ENCODE peak calls at places on chromosomes 16 and 17, in eight cellular contexts. Q, C, W, M, O, H, E and L are unnamed samples.

GRCh38 chr17:78381601-78382168 is 3.2 kb downstream of the PGS1 start:
- DNase-seq in Q (no peak), M (peak; percentile 84), H (no peak), E (peak; percentile 80), W (no peak), C (no peak), O (peak; percentile 47), L (no peak)

GRCh38 chr17:75902406-75902805 is 2.3 kb downstream of the MRPL38 start:
- DNase-seq in C (no peak), M (no peak), E (no peak), O (peak; percentile 30), H (no peak), Q (no peak), W (no peak), L (no peak)

GRCh38 chr16:81497690-81498089 is 53.1 kb downstream of the CMIP start:
- DNase-seq in O (peak; percentile 56), H (no peak), C (no peak), W (no peak), M (peak; percentile 79), Q (peak; percentile 17), E (no peak), L (no peak)

GRCh38 chr17:44775838-44776621 is 17.2 kb downstream of the ADAM11 start:
- DNase-seq in W (no peak), E (no peak), O (peak; percentile 86), M (peak; percentile 77), H (peak; percentile 69), Q (no peak), C (no peak), L (no peak)

GRCh38 chr17:12940699-12941098 is 77.1 kb downstream of the ELAC2 start:
- DNase-seq in M (no peak), W (no peak), Q (no peak), H (no peak), C (no peak), O (no peak), E (no peak), L (no peak)

GRCh38 chr16:48373258-48374050 is 11.8 kb downstream of the SIAH1 start:
- DNase-seq in M (no peak), O (no peak), H (no peak), C (no peak), W (no peak), E (no peak), Q (no peak), L (no peak)

GRCh38 chr17:21002309-21003006 is 40.4 kb downstream of the USP22 start:
- DNase-seq in H (no peak), Q (peak; percentile 1), W (no peak), E (no peak), M (no peak), C (no peak), O (no peak), L (no peak)

GRCh38 chr17:62130739-62131138 is 65.7 kb upstream of the MED13 start:
- DNase-seq in W (no peak), C (no peak), E (no peak), H (no peak), Q (no peak), O (no peak), M (no peak), L (no peak)

GRCh38 chr16:65494080-65494479 is 372.2 kb upstream of the CDH11 start:
- DNase-seq in C (no peak), W (no peak), O (no peak), H (no peak), E (no peak), M (no peak), Q (no peak), L (no peak)

GRCh38 chr16:57349212-57350031 is 9.2 kb upstream of the CCL22 start:
- DNase-seq in Q (no peak), C (no peak), W (no peak), M (no peak), O (no peak), E (no peak), H (no peak), L (no peak)

GRCh38 chr16:85615014-85615851 is 2.1 kb downstream of the GSE1 start:
- DNase-seq in C (no peak), E (peak; percentile 60), O (no peak), W (peak; percentile 86), M (peak; percentile 95), H (peak; percentile 96), Q (peak; percentile 52), L (peak; percentile 56)

GRCh38 chr17:79789943-79790804 is 6.7 kb downstream of the CBX8 start:
- DNase-seq in C (no peak), M (no peak), E (no peak), Q (peak; percentile 55), W (peak; percentile 84), O (peak; percentile 98), H (peak; percentile 66), L (no peak)

GRCh38 chr17:15454328-15454727 is 13.1 kb downstream of the CDRT4 start:
- DNase-seq in H (no peak), C (no peak), M (no peak), O (no peak), Q (no peak), W (no peak), E (no peak), L (no peak)

GRCh38 chr17:3972281-3972731 is 8.1 kb upstream of the ATP2A3 start:
- DNase-seq in Q (no peak), O (peak; percentile 10), H (peak; percentile 47), W (no peak), C (no peak), M (no peak), E (no peak), L (no peak)

GRCh38 chr16:67158637-67159600 is 790 bp downstream of the TRADD start:
- DNase-seq in O (peak; percentile 97), H (peak; percentile 76), C (peak; percentile 56), Q (no peak), M (peak; percentile 54), W (peak; percentile 70), E (peak; percentile 63), L (peak; percentile 36)

GRCh38 chr16:4846503-4846900 is 586 bp downstream of the GLYR1 start:
- DNase-seq in E (peak; percentile 90), H (peak; percentile 79), W (peak; percentile 72), O (peak; percentile 86), Q (peak; percentile 48), C (peak; percentile 63), M (peak; percentile 61), L (peak; percentile 31)

GRCh38 chr17:9644910-9645751 is at the start of gene USP43:
- DNase-seq in Q (peak; percentile 15), W (peak; percentile 41), M (peak; percentile 85), E (peak; percentile 50), C (no peak), O (peak; percentile 78), H (peak; percentile 86), L (no peak)

GRCh38 chr17:44334315-44335181 is 9.9 kb upstream of the SLC25A39 start:
- DNase-seq in O (peak; percentile 38), Q (no peak), W (no peak), C (no peak), E (no peak), M (no peak), H (no peak), L (no peak)

GRCh38 chr16:26189496-26190005 is 497.8 kb downstream of the HS3ST4 start:
- DNase-seq in H (no peak), O (no peak), W (no peak), E (no peak), C (no peak), M (no peak), Q (no peak), L (no peak)

GRCh38 chr16:81397879-81398516 is 46.6 kb upstream of the CMIP start:
- DNase-seq in H (no peak), E (no peak), W (no peak), M (no peak), C (no peak), Q (no peak), O (no peak), L (no peak)

GRCh38 chr17:43517161-43517560 is 29.0 kb downstream of the ETV4 start:
- DNase-seq in H (no peak), W (no peak), C (no peak), M (no peak), Q (no peak), O (peak; percentile 73), E (no peak), L (no peak)

DNA sequence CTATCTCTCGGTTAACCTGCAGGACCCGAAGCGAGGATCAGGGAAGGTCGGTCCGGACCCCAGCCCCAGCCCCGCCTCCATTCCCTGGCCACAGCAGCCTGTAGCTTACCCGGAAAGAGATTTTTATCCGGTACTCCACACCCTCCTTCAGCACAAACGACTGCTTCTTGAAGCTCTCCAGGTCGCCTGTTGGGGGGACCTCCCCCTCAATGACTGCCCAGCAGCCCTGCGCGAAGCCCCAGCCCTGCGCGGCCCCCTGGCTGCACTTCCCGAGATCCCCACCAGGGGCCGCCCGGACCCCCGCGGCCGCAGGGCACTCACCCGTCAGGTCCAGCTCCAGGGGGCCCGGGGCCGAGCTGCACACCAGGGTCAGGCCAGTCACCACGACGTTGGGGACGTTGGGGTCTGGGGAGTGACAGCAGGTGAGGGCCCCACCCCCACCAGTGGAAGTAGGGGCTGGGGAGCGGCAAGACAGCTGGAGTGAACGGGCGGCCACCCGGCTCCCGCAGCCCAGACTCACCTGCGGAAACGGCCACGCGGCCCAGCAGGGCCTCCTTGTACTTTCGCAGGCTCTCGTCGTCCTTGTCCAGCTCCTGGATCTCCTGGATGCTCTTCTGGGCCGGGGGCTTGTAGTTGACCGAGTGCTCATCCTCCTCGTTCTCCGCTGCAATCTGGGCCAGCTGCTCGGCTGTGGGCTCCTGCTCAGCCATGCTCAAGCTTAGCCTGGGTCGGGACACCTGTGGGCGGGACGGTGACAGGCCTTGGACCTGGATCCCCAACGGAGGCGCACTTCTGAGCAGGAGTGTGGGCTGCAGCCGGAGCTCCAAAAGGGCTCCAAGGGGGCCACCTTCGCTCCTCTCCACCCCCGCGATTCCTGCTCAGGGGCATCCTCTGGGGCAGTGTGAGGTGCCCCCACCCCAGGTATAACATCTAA is 1.6 kb downstream of the ARHGDIA start:
- DNase-seq in E (peak; percentile 70), H (peak; percentile 66), C (no peak), M (peak; percentile 58), O (peak; percentile 95), Q (peak; percentile 57), W (peak; percentile 68), L (no peak)
- H3K4me1 ChIP-seq in E (peaks cover 58% of the 10 kb centered on the region), H (peaks cover 12% of the 10 kb centered on the region), C (peaks cover 46% of the 10 kb centered on the region), M (peaks cover 4% of the 10 kb centered on the region), O (peaks cover 23% of the 10 kb centered on the region), Q (peaks cover 41% of the 10 kb centered on the region), W (peaks cover 14% of the 10 kb centered on the region), L (peaks cover 75% of the 10 kb centered on the region)

GRCh38 chr16:35575432-35575821 is 2116.0 kb downstream of the TP53TG3F start:
- DNase-seq in C (no peak), E (no peak), H (no peak), W (no peak), M (no peak), O (no peak), Q (no peak), L (no peak)
- H3K9me3 ChIP-seq in C (no peaks in the 10 kb centered on the region), E (peaks cover 16% of the 10 kb centered on the region), H (no peaks in the 10 kb centered on the region), W (peaks cover 10% of the 10 kb centered on the region), M (peaks cover 3% of the 10 kb centered on the region), O (no peaks in the 10 kb centered on the region), Q (no peaks in the 10 kb centered on the region), L (peaks cover 18% of the 10 kb centered on the region)

GRCh38 chr16:986925-987581 is 5.5 kb downstream of the SOX8 start:
- DNase-seq in Q (no peak), H (no peak), O (no peak), E (no peak), C (no peak), M (no peak), W (no peak), L (no peak)
- H3K27me3 ChIP-seq in Q (peaks cover 31% of the 10 kb centered on the region), H (no peaks in the 10 kb centered on the region), O (peaks cover 61% of the 10 kb centered on the region), E (peaks cover 82% of the 10 kb centered on the region), C (peaks cover 10% of the 10 kb centered on the region), M (peaks cover 4% of the 10 kb centered on the region), W (peaks cover 27% of the 10 kb centered on the region), L (peaks cover 95% of the 10 kb centered on the region)

DNA sequence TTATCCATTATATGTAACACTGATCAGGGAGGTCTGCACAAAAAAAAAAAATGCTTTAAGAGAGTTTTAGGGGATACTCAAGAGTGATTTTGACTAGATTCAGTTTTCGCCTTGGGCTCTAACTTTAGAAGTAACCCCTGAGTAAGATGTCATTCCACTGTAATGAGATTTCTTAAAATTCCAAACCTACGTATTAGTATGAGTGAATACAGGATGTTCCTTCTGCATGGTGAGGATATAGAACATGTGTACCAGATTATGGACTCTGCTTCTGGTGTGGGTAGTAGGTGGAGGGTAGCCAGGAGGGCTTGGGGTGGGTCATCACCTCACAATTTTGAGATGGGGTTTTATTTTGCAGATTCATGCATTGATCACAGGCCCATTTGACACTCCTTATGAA is 4.3 kb downstream of the UBE2Z start:
- DNase-seq in E (no peak), W (no peak), Q (no peak), O (no peak), C (no peak), H (no peak), M (no peak), L (no peak)
- H3K4me1 ChIP-seq in E (peaks cover 17% of the 10 kb centered on the region), W (peaks cover 14% of the 10 kb centered on the region), Q (peaks cover 18% of the 10 kb centered on the region), O (peaks cover 51% of the 10 kb centered on the region), C (peaks cover 44% of the 10 kb centered on the region), H (no peaks in the 10 kb centered on the region), M (peaks cover 2% of the 10 kb centered on the region), L (peaks cover 47% of the 10 kb centered on the region)